ENCODE peak calls at places on chromosomes 1 and 21, in seven cellular contexts. One of them, this sample, is unnamed.

GRCh38 chr1:214002472-214002871 is 14.7 kb downstream of the PROX1 start:
- DNase-seq in OCI-M1: peak
- DNase-seq in KBM-7: no peak
- DNase-seq in EL: no peak
- DNase-seq in activated CD8-positive, alpha-beta memory T cell treated with anti-CD3 and anti-CD28 coated beads for 24 hours: no peak
- DNase-seq in body of pancreas: peak
- DNase-seq in NCI-H1436: peak
- DNase-seq in this sample: peak

GRCh38 chr21:43805275-43805800 is 16.0 kb downstream of the RRP1 start:
- DNase-seq in EL: no peak
- DNase-seq in OCI-M1: peak
- DNase-seq in body of pancreas: no peak
- DNase-seq in activated CD8-positive, alpha-beta memory T cell treated with anti-CD3 and anti-CD28 coated beads for 24 hours: no peak
- DNase-seq in KBM-7: no peak
- DNase-seq in NCI-H1436: no peak
- DNase-seq in this sample: no peak

GRCh38 chr1:48526045-48526714 is 54.2 kb upstream of the SPATA6 start:
- DNase-seq in activated CD8-positive, alpha-beta memory T cell treated with anti-CD3 and anti-CD28 coated beads for 24 hours: no peak
- DNase-seq in KBM-7: no peak
- DNase-seq in OCI-M1: no peak
- DNase-seq in EL: no peak
- DNase-seq in NCI-H1436: peak
- DNase-seq in body of pancreas: peak
- DNase-seq in this sample: no peak

GRCh38 chr1:113976609-113977278 is 2.5 kb upstream of the OLFML3 start:
- DNase-seq in KBM-7: peak
- DNase-seq in body of pancreas: peak
- DNase-seq in OCI-M1: peak
- DNase-seq in activated CD8-positive, alpha-beta memory T cell treated with anti-CD3 and anti-CD28 coated beads for 24 hours: no peak
- DNase-seq in NCI-H1436: no peak
- DNase-seq in EL: peak
- DNase-seq in this sample: no peak

GRCh38 chr1:96698332-96698983 is 23.1 kb upstream of the PTBP2 start:
- DNase-seq in OCI-M1: no peak
- DNase-seq in KBM-7: no peak
- DNase-seq in activated CD8-positive, alpha-beta memory T cell treated with anti-CD3 and anti-CD28 coated beads for 24 hours: no peak
- DNase-seq in NCI-H1436: no peak
- DNase-seq in body of pancreas: no peak
- DNase-seq in EL: no peak
- DNase-seq in this sample: no peak

GRCh38 chr1:174871886-174872285 is 127.9 kb upstream of the CACYBP start:
- DNase-seq in body of pancreas: no peak
- DNase-seq in EL: no peak
- DNase-seq in KBM-7: no peak
- DNase-seq in NCI-H1436: no peak
- DNase-seq in OCI-M1: no peak
- DNase-seq in activated CD8-positive, alpha-beta memory T cell treated with anti-CD3 and anti-CD28 coated beads for 24 hours: no peak
- DNase-seq in this sample: no peak

GRCh38 chr1:17965515-17966100 is 142.0 kb upstream of the IGSF21 start:
- DNase-seq in body of pancreas: no peak
- DNase-seq in EL: no peak
- DNase-seq in NCI-H1436: no peak
- DNase-seq in KBM-7: no peak
- DNase-seq in activated CD8-positive, alpha-beta memory T cell treated with anti-CD3 and anti-CD28 coated beads for 24 hours: no peak
- DNase-seq in OCI-M1: no peak
- DNase-seq in this sample: no peak

GRCh38 chr1:185681034-185681633 is 53.1 kb upstream of the HMCN1 start:
- DNase-seq in body of pancreas: peak
- DNase-seq in NCI-H1436: peak
- DNase-seq in OCI-M1: peak
- DNase-seq in EL: peak
- DNase-seq in KBM-7: peak
- DNase-seq in activated CD8-positive, alpha-beta memory T cell treated with anti-CD3 and anti-CD28 coated beads for 24 hours: no peak
- DNase-seq in this sample: no peak

GRCh38 chr1:234936631-234937389 is 191.8 kb downstream of the TOMM20 start:
- DNase-seq in activated CD8-positive, alpha-beta memory T cell treated with anti-CD3 and anti-CD28 coated beads for 24 hours: no peak
- DNase-seq in OCI-M1: no peak
- DNase-seq in EL: no peak
- DNase-seq in NCI-H1436: no peak
- DNase-seq in KBM-7: no peak
- DNase-seq in body of pancreas: no peak
- DNase-seq in this sample: no peak

GRCh38 chr1:226349081-226349480 is 40.1 kb upstream of the LIN9 start:
- DNase-seq in EL: no peak
- DNase-seq in activated CD8-positive, alpha-beta memory T cell treated with anti-CD3 and anti-CD28 coated beads for 24 hours: no peak
- DNase-seq in body of pancreas: no peak
- DNase-seq in KBM-7: no peak
- DNase-seq in OCI-M1: no peak
- DNase-seq in NCI-H1436: no peak
- DNase-seq in this sample: no peak

GRCh38 chr1:201275266-201275666 is 8.0 kb upstream of the PKP1 start:
- DNase-seq in body of pancreas: peak
- DNase-seq in activated CD8-positive, alpha-beta memory T cell treated with anti-CD3 and anti-CD28 coated beads for 24 hours: no peak
- DNase-seq in NCI-H1436: no peak
- DNase-seq in EL: peak
- DNase-seq in OCI-M1: no peak
- DNase-seq in KBM-7: no peak
- DNase-seq in this sample: no peak

GRCh38 chr1:220928725-220929297 is 49.6 kb downstream of the HLX start:
- DNase-seq in NCI-H1436: no peak
- DNase-seq in body of pancreas: no peak
- DNase-seq in KBM-7: no peak
- DNase-seq in activated CD8-positive, alpha-beta memory T cell treated with anti-CD3 and anti-CD28 coated beads for 24 hours: no peak
- DNase-seq in OCI-M1: peak
- DNase-seq in EL: no peak
- DNase-seq in this sample: no peak

GRCh38 chr1:243268751-243269460 is 13.1 kb downstream of the SDCCAG8 start:
- DNase-seq in activated CD8-positive, alpha-beta memory T cell treated with anti-CD3 and anti-CD28 coated beads for 24 hours: no peak
- DNase-seq in NCI-H1436: no peak
- DNase-seq in OCI-M1: peak
- DNase-seq in KBM-7: peak
- DNase-seq in body of pancreas: no peak
- DNase-seq in EL: peak
- DNase-seq in this sample: no peak

GRCh38 chr1:246647513-246647912 is 76.7 kb upstream of the SCCPDH start:
- DNase-seq in KBM-7: no peak
- DNase-seq in EL: no peak
- DNase-seq in activated CD8-positive, alpha-beta memory T cell treated with anti-CD3 and anti-CD28 coated beads for 24 hours: no peak
- DNase-seq in OCI-M1: no peak
- DNase-seq in body of pancreas: no peak
- DNase-seq in NCI-H1436: no peak
- DNase-seq in this sample: no peak

GRCh38 chr1:117780981-117781475 is 148.4 kb downstream of the GDAP2 start:
- DNase-seq in activated CD8-positive, alpha-beta memory T cell treated with anti-CD3 and anti-CD28 coated beads for 24 hours: no peak
- DNase-seq in KBM-7: no peak
- DNase-seq in EL: no peak
- DNase-seq in body of pancreas: no peak
- DNase-seq in NCI-H1436: no peak
- DNase-seq in OCI-M1: no peak
- DNase-seq in this sample: no peak

GRCh38 chr1:120133228-120133927 is 42.9 kb downstream of the SEC22B start:
- DNase-seq in KBM-7: no peak
- DNase-seq in activated CD8-positive, alpha-beta memory T cell treated with anti-CD3 and anti-CD28 coated beads for 24 hours: no peak
- DNase-seq in EL: no peak
- DNase-seq in OCI-M1: no peak
- DNase-seq in NCI-H1436: no peak
- DNase-seq in body of pancreas: no peak
- DNase-seq in this sample: no peak

GRCh38 chr21:18549214-18549905 is 145.8 kb upstream of the TMPRSS15 start:
- DNase-seq in activated CD8-positive, alpha-beta memory T cell treated with anti-CD3 and anti-CD28 coated beads for 24 hours: no peak
- DNase-seq in EL: no peak
- DNase-seq in OCI-M1: no peak
- DNase-seq in NCI-H1436: no peak
- DNase-seq in KBM-7: no peak
- DNase-seq in body of pancreas: no peak
- DNase-seq in this sample: no peak

GRCh38 chr1:89459081-89459480 is 65.5 kb upstream of the LRRC8B start:
- DNase-seq in EL: no peak
- DNase-seq in activated CD8-positive, alpha-beta memory T cell treated with anti-CD3 and anti-CD28 coated beads for 24 hours: no peak
- DNase-seq in body of pancreas: no peak
- DNase-seq in KBM-7: no peak
- DNase-seq in NCI-H1436: no peak
- DNase-seq in OCI-M1: no peak
- DNase-seq in this sample: no peak